ENCODE peak calls at places on chromosomes 12 and 14, in seven cellular contexts. One of them, this sample, is unnamed.

GRCh38 chr12:114835031-114835430 is 151.1 kb upstream of the TBX3 start:
- DNase-seq in pons: no peak
- DNase-seq in CD14-positive monocyte: no peak
- DNase-seq in LoVo: no peak
- DNase-seq in HFF-Myc: no peak
- DNase-seq in GM13977: no peak
- DNase-seq in ascending aorta: no peak
- DNase-seq in this sample: no peak

GRCh38 chr12:30533518-30533917 is 162.2 kb downstream of the IPO8 start:
- DNase-seq in GM13977: no peak
- DNase-seq in CD14-positive monocyte: no peak
- DNase-seq in pons: no peak
- DNase-seq in LoVo: no peak
- DNase-seq in HFF-Myc: peak; percentile 2
- DNase-seq in ascending aorta: no peak
- DNase-seq in this sample: no peak

GRCh38 chr12:52041695-52042123 is 9.5 kb upstream of the NR4A1 start:
- DNase-seq in LoVo: no peak
- DNase-seq in CD14-positive monocyte: no peak
- DNase-seq in ascending aorta: peak; percentile 82
- DNase-seq in GM13977: peak; percentile 75
- DNase-seq in HFF-Myc: no peak
- DNase-seq in pons: no peak
- DNase-seq in this sample: peak; percentile 78

GRCh38 chr14:28901631-28902030 is 135.0 kb downstream of the FOXG1 start:
- DNase-seq in GM13977: no peak
- DNase-seq in HFF-Myc: no peak
- DNase-seq in pons: no peak
- DNase-seq in CD14-positive monocyte: no peak
- DNase-seq in LoVo: no peak
- DNase-seq in ascending aorta: no peak
- DNase-seq in this sample: no peak

GRCh38 chr14:68460541-68460940 is 332.3 kb downstream of the ZFP36L1 start:
- DNase-seq in pons: no peak
- DNase-seq in CD14-positive monocyte: no peak
- DNase-seq in ascending aorta: peak; percentile 86
- DNase-seq in LoVo: no peak
- DNase-seq in GM13977: no peak
- DNase-seq in HFF-Myc: no peak
- DNase-seq in this sample: no peak

GRCh38 chr14:51410846-51411245 is 170.8 kb downstream of the TMX1 start:
- DNase-seq in CD14-positive monocyte: no peak
- DNase-seq in ascending aorta: no peak
- DNase-seq in LoVo: no peak
- DNase-seq in GM13977: no peak
- DNase-seq in HFF-Myc: no peak
- DNase-seq in pons: no peak
- DNase-seq in this sample: no peak

GRCh38 chr14:94547151-94547680 is 14.0 kb upstream of the SERPINA4 start:
- DNase-seq in GM13977: no peak
- DNase-seq in CD14-positive monocyte: no peak
- DNase-seq in ascending aorta: peak; percentile 34
- DNase-seq in LoVo: no peak
- DNase-seq in pons: no peak
- DNase-seq in HFF-Myc: no peak
- DNase-seq in this sample: no peak

GRCh38 chr12:112121780-112122565 is 3.4 kb upstream of the TRAFD1 start:
- DNase-seq in pons: peak; percentile 49
- DNase-seq in CD14-positive monocyte: no peak
- DNase-seq in GM13977: no peak
- DNase-seq in LoVo: peak; percentile 20
- DNase-seq in HFF-Myc: peak; percentile 86
- DNase-seq in ascending aorta: peak; percentile 83
- DNase-seq in this sample: no peak

GRCh38 chr12:26746315-26746714 is 86.7 kb downstream of the ITPR2 start:
- DNase-seq in ascending aorta: no peak
- DNase-seq in pons: no peak
- DNase-seq in GM13977: no peak
- DNase-seq in CD14-positive monocyte: no peak
- DNase-seq in LoVo: no peak
- DNase-seq in HFF-Myc: peak; percentile 55
- DNase-seq in this sample: no peak

GRCh38 chr12:4434721-4435425 is 10.7 kb downstream of the FGF6 start:
- DNase-seq in HFF-Myc: no peak
- DNase-seq in ascending aorta: no peak
- DNase-seq in GM13977: no peak
- DNase-seq in LoVo: no peak
- DNase-seq in pons: peak; percentile 37
- DNase-seq in CD14-positive monocyte: no peak
- DNase-seq in this sample: no peak

GRCh38 chr14:55454264-55455151 is 14.1 kb upstream of the TBPL2 start:
- DNase-seq in LoVo: peak; percentile 88
- DNase-seq in pons: peak; percentile 67
- DNase-seq in CD14-positive monocyte: peak; percentile 58
- DNase-seq in HFF-Myc: peak; percentile 60
- DNase-seq in GM13977: no peak
- DNase-seq in ascending aorta: no peak
- DNase-seq in this sample: no peak

GRCh38 chr12:124683330-124683662 is 115.9 kb upstream of the NCOR2 start:
- DNase-seq in HFF-Myc: no peak
- DNase-seq in ascending aorta: no peak
- DNase-seq in pons: no peak
- DNase-seq in GM13977: no peak
- DNase-seq in LoVo: peak; percentile 90
- DNase-seq in CD14-positive monocyte: no peak
- DNase-seq in this sample: no peak

GRCh38 chr12:112420740-112421139 is 2.0 kb downstream of the PTPN11 start:
- DNase-seq in CD14-positive monocyte: no peak
- DNase-seq in pons: peak; percentile 58
- DNase-seq in GM13977: no peak
- DNase-seq in LoVo: no peak
- DNase-seq in ascending aorta: peak; percentile 9
- DNase-seq in HFF-Myc: no peak
- DNase-seq in this sample: no peak

GRCh38 chr12:65492997-65493892 is 214.8 kb downstream of the MSRB3 start:
- DNase-seq in GM13977: no peak
- DNase-seq in HFF-Myc: no peak
- DNase-seq in CD14-positive monocyte: no peak
- DNase-seq in ascending aorta: no peak
- DNase-seq in LoVo: no peak
- DNase-seq in pons: no peak
- DNase-seq in this sample: no peak

GRCh38 chr12:107369006-107369405 is 275.7 kb upstream of the CRY1 start:
- DNase-seq in CD14-positive monocyte: no peak
- DNase-seq in HFF-Myc: no peak
- DNase-seq in LoVo: no peak
- DNase-seq in pons: no peak
- DNase-seq in ascending aorta: no peak
- DNase-seq in GM13977: no peak
- DNase-seq in this sample: no peak

GRCh38 chr12:131010376-131011131 is 56.8 kb downstream of the ADGRD1 start:
- DNase-seq in HFF-Myc: no peak
- DNase-seq in CD14-positive monocyte: no peak
- DNase-seq in pons: no peak
- DNase-seq in ascending aorta: no peak
- DNase-seq in GM13977: no peak
- DNase-seq in LoVo: no peak
- DNase-seq in this sample: no peak

GRCh38 chr14:100740931-100741330 is 14.2 kb downstream of the DLK1 start:
- DNase-seq in CD14-positive monocyte: no peak
- DNase-seq in LoVo: no peak
- DNase-seq in ascending aorta: peak; percentile 19
- DNase-seq in pons: no peak
- DNase-seq in GM13977: no peak
- DNase-seq in HFF-Myc: no peak
- DNase-seq in this sample: no peak

GRCh38 chr12:24742378-24742777 is 206.5 kb downstream of the BCAT1 start:
- DNase-seq in CD14-positive monocyte: peak; percentile 70
- DNase-seq in ascending aorta: peak; percentile 63
- DNase-seq in GM13977: peak; percentile 19
- DNase-seq in pons: peak; percentile 80
- DNase-seq in LoVo: no peak
- DNase-seq in HFF-Myc: no peak
- DNase-seq in this sample: peak; percentile 20

GRCh38 chr12:15520844-15521243 is 198.5 kb downstream of the PTPRO start:
- DNase-seq in pons: no peak
- DNase-seq in HFF-Myc: no peak
- DNase-seq in CD14-positive monocyte: no peak
- DNase-seq in ascending aorta: no peak
- DNase-seq in LoVo: no peak
- DNase-seq in GM13977: no peak
- DNase-seq in this sample: no peak

GRCh38 chr12:116784238-116784612 is 46.1 kb downstream of the RNFT2 start:
- DNase-seq in pons: no peak
- DNase-seq in ascending aorta: no peak
- DNase-seq in CD14-positive monocyte: no peak
- DNase-seq in GM13977: no peak
- DNase-seq in LoVo: no peak
- DNase-seq in HFF-Myc: no peak
- DNase-seq in this sample: no peak

GRCh38 chr12:105330283-105330937 is at the start of gene C12orf75:
- DNase-seq in ascending aorta: peak; percentile 88
- DNase-seq in LoVo: peak; percentile 77
- DNase-seq in HFF-Myc: peak; percentile 74
- DNase-seq in pons: peak; percentile 38
- DNase-seq in CD14-positive monocyte: peak; percentile 46
- DNase-seq in GM13977: peak; percentile 94
- DNase-seq in this sample: peak; percentile 95

GRCh38 chr12:108048686-108049085 is 80.4 kb upstream of the WSCD2 start:
- DNase-seq in pons: no peak
- DNase-seq in CD14-positive monocyte: no peak
- DNase-seq in HFF-Myc: no peak
- DNase-seq in GM13977: no peak
- DNase-seq in ascending aorta: no peak
- DNase-seq in LoVo: no peak
- DNase-seq in this sample: no peak

GRCh38 chr14:31038521-31039166 is 12.5 kb upstream of the STRN3 start:
- DNase-seq in CD14-positive monocyte: no peak
- DNase-seq in ascending aorta: no peak
- DNase-seq in pons: no peak
- DNase-seq in LoVo: peak; percentile 41
- DNase-seq in GM13977: no peak
- DNase-seq in HFF-Myc: no peak
- DNase-seq in this sample: no peak

GRCh38 chr14:92108345-92109254 is 2.2 kb upstream of the ATXN3 start:
- DNase-seq in ascending aorta: no peak
- DNase-seq in GM13977: no peak
- DNase-seq in HFF-Myc: no peak
- DNase-seq in LoVo: no peak
- DNase-seq in CD14-positive monocyte: no peak
- DNase-seq in pons: no peak
- DNase-seq in this sample: no peak